ENCODE peak calls at places on chromosome 22, in four cellular contexts. G, B, A and S are unnamed samples.

GRCh38 chr22:49188091-49188490 is 639.6 kb downstream of the BRD1 start:
- DNase-seq in B (no peak), G (no peak), A (no peak), S (no peak)

GRCh38 chr22:27840436-27840835 is 38.9 kb upstream of the MN1 start:
- DNase-seq in A (no peak), G (no peak), B (no peak), S (no peak)

GRCh38 chr22:18952022-18952421 is 15.9 kb upstream of the PRODH start:
- DNase-seq in B (no peak), A (no peak), G (no peak), S (no peak)

GRCh38 chr22:27801197-27801615 is 350 bp downstream of the MN1 start:
- DNase-seq in B (peak), A (peak), G (peak), S (peak)

GRCh38 chr22:32482708-32483107 is 8.1 kb downstream of the FBXO7 start:
- DNase-seq in G (no peak), B (no peak), A (no peak), S (no peak)

GRCh38 chr22:19976671-19977070 is 35.1 kb upstream of the TXNRD2 start:
- DNase-seq in A (no peak), B (no peak), G (no peak), S (no peak)

GRCh38 chr22:36386900-36387663 is 685 bp downstream of the MYH9 start:
- DNase-seq in G (no peak), B (peak), A (peak), S (no peak)

GRCh38 chr22:49997221-49997599 is 15.4 kb downstream of the IL17REL start:
- DNase-seq in B (no peak), A (no peak), G (no peak), S (no peak)

GRCh38 chr22:22942511-22943329 is 55.1 kb downstream of the IGLL5 start:
- DNase-seq in B (peak), G (no peak), A (peak), S (peak)
- H3K27ac ChIP-seq in B (no peak), G (no peak), A (peak), S (no peak)

GRCh38 chr22:46443850-46444389 is 93.5 kb downstream of the CELSR1 start:
- DNase-seq in A (no peak), B (no peak), G (no peak), S (no peak)
- H3K27ac ChIP-seq in A (no peak), B (no peak), G (peak), S (no peak)

DNA sequence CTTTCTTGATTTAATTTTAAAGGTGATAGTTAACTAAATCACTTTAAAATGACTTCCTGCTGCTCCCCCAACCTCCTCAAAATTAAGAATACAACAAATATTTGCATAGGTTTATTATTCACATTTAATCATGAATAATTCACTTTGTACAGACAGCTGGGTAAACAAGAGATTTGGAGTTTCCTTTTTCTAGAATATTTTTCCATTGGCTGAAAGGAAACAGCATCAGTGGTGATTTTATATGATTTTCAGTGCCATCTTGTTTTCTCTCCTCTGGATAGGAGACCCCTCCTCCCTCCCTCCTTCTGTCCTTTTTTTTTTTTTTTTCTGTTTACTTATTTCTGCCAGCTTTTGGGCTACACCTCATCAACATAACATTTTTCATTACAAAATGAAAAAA is 60.5 kb downstream of the LIF start:
- DNase-seq in G (no peak), A (no peak), B (no peak), S (no peak)
- H3K27ac ChIP-seq in G (no peak), A (no peak), B (no peak), S (no peak)

DNA sequence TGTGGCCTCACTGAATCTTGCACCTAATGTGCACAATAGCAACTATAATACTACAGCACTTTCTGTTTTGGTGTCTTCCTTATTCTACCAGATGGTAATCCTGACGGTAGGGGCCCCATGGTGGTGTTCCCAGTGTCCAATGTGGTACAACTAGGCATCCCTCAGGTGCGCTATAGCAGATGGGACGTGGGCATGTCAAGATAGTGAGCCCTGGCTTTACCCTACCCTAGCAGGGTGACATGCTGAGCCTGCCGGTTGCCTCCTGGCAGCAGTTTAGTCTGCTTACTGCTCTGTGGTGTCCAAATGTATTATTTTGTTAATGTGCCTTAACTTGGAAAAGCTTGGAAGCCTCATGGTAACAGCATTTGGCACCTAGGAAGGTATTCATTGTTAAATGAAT is 19.2 kb downstream of the ACO2 start:
- DNase-seq in G (no peak), A (no peak), B (no peak), S (no peak)
- H3K27ac ChIP-seq in G (peak), A (no peak), B (peak), S (no peak)

GRCh38 chr22:43101306-43101705 is 9.2 kb upstream of the BIK start:
- DNase-seq in G (peak), B (peak), A (no peak), S (no peak)
- H3K27ac ChIP-seq in G (peak), B (peak), A (no peak), S (no peak)

GRCh38 chr22:29346659-29347058 is 31.2 kb upstream of the RASL10A start:
- DNase-seq in A (peak), B (no peak), G (no peak), S (no peak)
- H3K27ac ChIP-seq in A (peak), B (peak), G (no peak), S (no peak)

GRCh38 chr22:38300197-38300945 is 16.9 kb downstream of the CSNK1E start:
- DNase-seq in A (no peak), B (no peak), G (no peak), S (no peak)
- H3K27ac ChIP-seq in A (no peak), B (peak), G (peak), S (no peak)

DNA sequence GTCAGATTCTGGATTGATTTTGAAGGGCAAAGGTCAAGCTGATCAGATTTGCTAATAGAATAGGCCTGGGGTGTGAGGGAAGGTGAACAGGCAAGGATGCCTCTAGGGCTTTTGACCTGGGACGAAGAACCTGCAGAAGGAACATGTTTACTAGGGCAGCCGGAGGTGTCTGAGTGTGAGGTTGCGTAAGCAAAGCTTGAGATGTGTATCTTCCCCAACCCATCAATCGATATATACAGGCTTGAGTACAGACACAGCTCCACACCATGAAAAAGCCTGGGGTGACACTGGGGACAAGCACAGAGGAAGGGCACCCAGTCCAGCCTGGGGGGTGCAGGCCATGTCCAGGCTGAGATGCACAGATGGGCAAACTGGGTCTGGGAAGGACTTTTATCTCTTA is 1.1 kb downstream of the LHFPL7 start:
- DNase-seq in B (no peak), A (no peak), G (no peak), S (no peak)
- H3K27ac ChIP-seq in B (no peak), A (no peak), G (no peak), S (no peak)

GRCh38 chr22:39256186-39256552 is 11.4 kb upstream of the PDGFB start:
- DNase-seq in A (no peak), G (no peak), B (no peak), S (no peak)

GRCh38 chr22:39257522-39258475 is 13.0 kb upstream of the PDGFB start:
- DNase-seq in A (no peak), G (no peak), B (no peak), S (no peak)

GRCh38 chr22:39263626-39264025 is 18.8 kb upstream of the PDGFB start:
- DNase-seq in A (no peak), B (no peak), G (no peak), S (no peak)

GRCh38 chr22:39256979-39257378 is 12.2 kb upstream of the PDGFB start:
- DNase-seq in G (no peak), B (no peak), A (no peak), S (no peak)

DNA sequence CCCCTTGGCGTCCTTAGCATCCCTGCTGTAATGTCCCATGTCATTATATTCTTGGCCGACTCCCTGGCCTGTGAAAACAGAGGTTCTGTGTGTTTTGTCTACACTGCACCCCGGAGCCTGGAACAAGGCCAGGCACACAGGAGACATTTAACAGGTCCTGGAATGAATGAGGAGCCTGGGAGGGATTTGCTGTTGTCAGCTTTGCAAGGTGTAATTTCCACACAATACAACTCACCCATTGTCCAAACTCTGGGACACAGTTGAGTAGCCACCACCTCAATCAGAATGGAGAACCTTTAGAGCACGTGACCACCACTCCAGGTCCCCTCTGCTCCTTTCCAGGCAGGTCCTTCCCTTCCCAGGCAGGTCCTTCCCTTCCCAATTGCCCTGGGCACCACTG is 14.9 kb upstream of the PDGFB start:
- DNase-seq in B (no peak), G (no peak), A (no peak), S (no peak)
- H3K27ac ChIP-seq in B (no peak), G (no peak), A (no peak), S (no peak)

GRCh38 chr22:42385691-42386090 is 46.5 kb downstream of the NFAM1 start:
- DNase-seq in B (no peak), A (no peak), G (no peak), S (no peak)
- H3K27ac ChIP-seq in B (no peak), A (no peak), G (no peak), S (no peak)